ENCODE peak calls at places on chromosome 15, in four cellular contexts. V, I, A and W are unnamed samples.

GRCh38 chr15:87672309-87672897 is 584.1 kb downstream of the NTRK3 start:
- DNase-seq in I (no peak), A (peak), V (peak), W (peak)

GRCh38 chr15:97875513-97876285 is 84.8 kb upstream of the ARRDC4 start:
- DNase-seq in A (no peak), I (no peak), V (no peak), W (no peak)

GRCh38 chr15:32856753-32857152 is 138.9 kb downstream of the GREM1 start:
- DNase-seq in V (peak), I (no peak), A (no peak), W (peak)

GRCh38 chr15:50250789-50251394 is 14.6 kb downstream of the HDC start:
- DNase-seq in V (no peak), I (no peak), A (no peak), W (no peak)

GRCh38 chr15:92051726-92052125 is 198.2 kb downstream of the SLCO3A1 start:
- DNase-seq in V (no peak), I (no peak), A (no peak), W (no peak)

GRCh38 chr15:68107142-68107541 is 53.0 kb downstream of the PIAS1 start:
- DNase-seq in V (no peak), A (no peak), I (no peak), W (no peak)

GRCh38 chr15:73305331-73306211 is 63.2 kb downstream of the HCN4 start:
- DNase-seq in I (no peak), V (peak), A (peak), W (peak)

GRCh38 chr15:50116477-50116876 is 2.6 kb downstream of the ATP8B4 start:
- DNase-seq in A (no peak), I (no peak), V (peak), W (peak)

GRCh38 chr15:76197703-76198455 is 113.4 kb downstream of the ETFA start:
- DNase-seq in A (no peak), V (no peak), I (peak), W (no peak)

GRCh38 chr15:79209690-79210089 is 72.8 kb upstream of the ANKRD34C start:
- DNase-seq in V (no peak), I (no peak), A (peak), W (no peak)

GRCh38 chr15:99181544-99181943 is 67.8 kb downstream of the TTC23 start:
- DNase-seq in A (peak), V (peak), I (no peak), W (no peak)